ENCODE peak calls at places on chromosomes 4 and X, in nine cellular contexts. G, V, M, Y, I, O, N, W and X are unnamed samples.

GRCh38 chr4:84965558-84966381 is 720 bp downstream of the WDFY3 start:
- DNase-seq in G (peak; percentile 40), V (peak; percentile 42), M (peak; percentile 61), Y (peak; percentile 46), I (no peak), O (peak; percentile 83), N (peak; percentile 72), W (peak; percentile 40), X (peak; percentile 74)

GRCh38 chr4:52588097-52588496 is 71.0 kb downstream of the USP46 start:
- DNase-seq in G (no peak), V (peak; percentile 35), M (peak; percentile 23), Y (peak; percentile 48), I (no peak), O (peak; percentile 60), N (peak; percentile 34), W (no peak), X (peak; percentile 7)

GRCh38 chr4:101256222-101256621 is 91.1 kb downstream of the PPP3CA start:
- DNase-seq in G (no peak), V (no peak), M (no peak), Y (no peak), I (no peak), O (no peak), N (no peak), W (peak; percentile 58), X (no peak)

GRCh38 chr4:78642934-78643333 is 91.4 kb downstream of the ANXA3 start:
- DNase-seq in G (no peak), V (no peak), M (no peak), Y (no peak), I (no peak), O (no peak), N (no peak), W (no peak), X (no peak)

GRCh38 chrX:12421918-12422317 is 283.6 kb downstream of the FRMPD4 start:
- DNase-seq in G (no peak), V (peak; percentile 32), M (no peak), Y (no peak), I (no peak), O (no peak), N (no peak), W (no peak), X (no peak)

GRCh38 chrX:149022485-149022884 is 482.6 kb downstream of the IDS start:
- DNase-seq in G (no peak), V (no peak), M (no peak), Y (no peak), I (no peak), O (no peak), N (no peak), W (no peak), X (no peak)

GRCh38 chr4:7309636-7310035 is 117.3 kb downstream of the SORCS2 start:
- DNase-seq in G (no peak), V (no peak), M (no peak), Y (no peak), I (no peak), O (no peak), N (no peak), W (no peak), X (no peak)

GRCh38 chr4:20046931-20047677 is 204.6 kb upstream of the SLIT2 start:
- DNase-seq in G (no peak), V (peak; percentile 29), M (no peak), Y (no peak), I (no peak), O (no peak), N (no peak), W (no peak), X (peak; percentile 64)

GRCh38 chr4:89915151-89915550 is 20.5 kb downstream of the MMRN1 start:
- DNase-seq in G (no peak), V (no peak), M (no peak), Y (no peak), I (no peak), O (no peak), N (no peak), W (no peak), X (peak; percentile 21)

GRCh38 chr4:3384391-3384770 is 57.4 kb upstream of the HGFAC start:
- DNase-seq in G (no peak), V (no peak), M (no peak), Y (no peak), I (no peak), O (no peak), N (no peak), W (no peak), X (no peak)

GRCh38 chr4:25441519-25442117 is 64.6 kb downstream of the ANAPC4 start:
- DNase-seq in G (peak; percentile 75), V (peak; percentile 81), M (peak; percentile 58), Y (peak; percentile 18), I (no peak), O (peak; percentile 78), N (peak; percentile 85), W (peak; percentile 68), X (peak; percentile 74)

GRCh38 chr4:143538979-143539669 is 25.6 kb downstream of the SMARCA5 start:
- DNase-seq in G (no peak), V (no peak), M (no peak), Y (no peak), I (no peak), O (no peak), N (no peak), W (no peak), X (no peak)

GRCh38 chr4:17173300-17173699 is 274.9 kb upstream of the LDB2 start:
- DNase-seq in G (no peak), V (no peak), M (no peak), Y (peak; percentile 25), I (no peak), O (peak; percentile 69), N (peak; percentile 8), W (no peak), X (no peak)

GRCh38 chr4:8441499-8442091 is 1.0 kb downstream of the TRMT44 start:
- DNase-seq in G (no peak), V (no peak), M (no peak), Y (no peak), I (no peak), O (no peak), N (no peak), W (no peak), X (no peak)

DNA sequence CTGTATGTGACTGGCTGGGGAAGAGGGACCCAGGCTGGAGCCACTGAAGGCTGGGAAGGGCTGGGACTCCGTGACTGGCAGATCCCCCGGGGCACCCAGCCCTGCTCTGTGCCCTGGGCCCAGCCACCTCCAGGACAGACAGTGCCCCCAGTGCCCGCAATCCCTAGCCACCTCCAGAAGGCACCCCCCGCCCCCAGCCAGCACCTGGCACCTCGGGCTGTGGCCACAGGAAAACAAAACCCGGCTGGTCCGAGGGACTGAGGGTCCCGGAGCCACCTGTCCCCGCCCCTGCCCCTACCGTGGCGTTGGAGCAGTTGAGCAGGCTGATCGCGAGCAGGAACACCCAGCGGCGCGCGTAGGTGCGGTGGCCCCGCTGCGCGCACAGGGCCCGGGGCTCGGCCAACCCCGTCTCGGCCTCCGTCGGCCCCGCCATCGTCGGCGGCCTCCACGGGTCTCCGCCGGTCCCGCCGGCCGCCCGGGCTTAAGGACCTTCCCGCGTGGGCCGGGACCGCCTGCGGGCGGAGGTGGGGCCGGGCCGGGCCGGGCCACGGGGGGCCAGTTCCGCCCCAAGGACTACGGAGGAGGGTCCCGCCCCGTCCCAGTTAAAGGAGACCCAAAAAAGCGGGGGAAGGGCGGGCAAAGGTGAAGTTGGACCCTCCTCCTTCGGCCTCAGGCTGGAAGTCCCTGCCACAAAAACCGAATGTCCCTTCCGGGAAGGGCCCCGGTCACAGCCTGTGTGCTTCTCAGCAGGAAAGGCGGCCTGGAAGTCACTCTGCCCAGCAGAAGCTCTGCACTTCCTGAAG is at the start of gene SLC49A3:
- DNase-seq in G (no peak), V (peak; percentile 30), M (no peak), Y (no peak), I (no peak), O (peak; percentile 45), N (peak; percentile 32), W (peak; percentile 53), X (no peak)
- H3K4me3 ChIP-seq in G (peak within 1 kb of the TSS; percentile 56), V (no peak within 1 kb of the TSS), M (no peak within 1 kb of the TSS), Y (peak within 1 kb of the TSS; percentile 64), I (no peak within 1 kb of the TSS), O (peak within 1 kb of the TSS; percentile 39), N (peak within 1 kb of the TSS; percentile 48), W (peak within 1 kb of the TSS; percentile 54), X (peak within 1 kb of the TSS; percentile 82)

DNA sequence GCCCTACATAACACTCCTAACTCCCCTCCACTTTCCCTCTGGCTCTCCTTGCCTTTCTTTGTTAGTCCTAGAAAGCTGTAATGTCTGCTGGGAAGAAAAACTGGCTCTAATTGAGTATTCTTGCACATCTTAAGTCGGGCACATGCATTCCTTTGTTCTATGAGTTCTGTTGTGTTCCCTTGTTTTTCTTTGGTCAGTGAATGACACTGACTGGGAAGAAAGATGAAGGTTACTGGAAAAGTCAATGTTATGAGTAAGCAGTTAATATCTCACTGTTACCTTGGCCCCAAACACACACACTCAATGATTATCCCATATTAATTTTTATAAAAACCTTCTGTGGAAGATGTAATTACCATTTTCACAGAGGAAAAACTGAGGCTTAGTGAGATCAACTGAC is 215.9 kb downstream of the SOWAHB start:
- DNase-seq in G (no peak), V (no peak), M (no peak), Y (no peak), I (no peak), O (no peak), N (no peak), W (no peak), X (no peak)
- H3K27me3 ChIP-seq in G (no peaks in the 10 kb centered on the region), V (peaks cover 12% of the 10 kb centered on the region), M (no peaks in the 10 kb centered on the region), Y (no peaks in the 10 kb centered on the region), I (no peaks in the 10 kb centered on the region), O (no peaks in the 10 kb centered on the region), N (no peaks in the 10 kb centered on the region), W (no peaks in the 10 kb centered on the region), X (no peaks in the 10 kb centered on the region)

DNA sequence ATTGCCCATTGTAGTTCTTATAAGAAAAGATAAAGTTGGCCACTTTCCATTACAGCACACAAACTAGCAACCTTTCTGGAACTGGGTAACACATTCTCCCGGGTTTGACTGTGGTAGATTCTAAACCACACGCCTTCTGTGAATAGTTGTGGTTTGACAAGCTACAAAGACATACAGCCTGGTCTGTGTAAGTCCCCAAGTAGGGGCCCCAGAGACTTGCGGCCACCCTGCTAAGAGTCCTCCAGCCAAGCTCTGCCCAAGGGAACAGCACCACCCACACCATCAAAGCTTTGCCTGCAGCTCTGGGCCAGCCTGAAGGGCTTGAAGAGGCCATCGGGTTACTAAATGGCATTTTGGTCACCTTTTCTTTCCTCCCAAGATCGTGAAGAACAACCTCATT is 203.4 kb downstream of the MAML3 start:
- DNase-seq in G (peak; percentile 44), V (peak; percentile 72), M (no peak), Y (no peak), I (no peak), O (no peak), N (no peak), W (no peak), X (no peak)
- H3K4me1 ChIP-seq in G (peaks cover 19% of the 10 kb centered on the region), V (peaks cover 13% of the 10 kb centered on the region), M (peaks cover 23% of the 10 kb centered on the region), Y (no peaks in the 10 kb centered on the region), I (peaks cover 13% of the 10 kb centered on the region), O (peaks cover 14% of the 10 kb centered on the region), N (peaks cover 14% of the 10 kb centered on the region), W (no peaks in the 10 kb centered on the region), X (peaks cover 40% of the 10 kb centered on the region)

DNA sequence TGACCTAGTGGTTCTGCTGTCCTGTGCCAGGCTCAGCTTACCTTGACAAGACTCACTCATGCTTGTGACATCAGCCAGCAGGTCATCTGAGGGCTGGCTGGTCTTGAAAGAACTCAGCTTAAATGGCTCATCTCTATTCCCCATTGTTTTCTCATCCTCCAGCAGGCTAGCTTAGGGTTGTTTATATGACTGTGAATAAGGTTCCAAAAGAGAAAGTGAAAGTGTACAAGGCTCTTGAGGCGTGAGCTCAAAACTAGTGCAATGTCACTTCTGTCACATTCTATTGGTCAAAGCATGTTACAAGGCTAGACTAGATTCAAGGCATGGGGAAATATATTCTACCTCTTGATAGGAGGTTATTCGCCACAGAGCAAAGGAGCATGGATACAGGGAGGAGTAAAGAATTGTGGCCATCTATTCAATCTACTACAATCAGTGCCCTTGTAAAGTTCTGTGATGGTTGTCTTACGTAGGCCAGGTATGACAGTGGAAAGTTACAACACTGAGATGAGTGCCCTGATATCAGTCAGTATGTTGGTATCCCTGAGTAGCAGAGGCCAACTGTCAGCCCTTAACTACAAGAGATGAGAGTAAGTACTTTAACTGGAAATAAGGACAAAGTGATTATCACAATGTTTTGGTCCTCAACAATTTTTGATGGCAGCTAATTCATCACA is 19.8 kb upstream of the TMLHE start:
- DNase-seq in G (no peak), V (no peak), M (no peak), Y (no peak), I (no peak), O (no peak), N (no peak), W (no peak), X (peak; percentile 7)
- H3K4me3 ChIP-seq in G (no peak overlapping the region), V (no peak overlapping the region), M (no peak overlapping the region), Y (peak overlapping the region; percentile 12), I (no peak overlapping the region), O (no peak overlapping the region), N (no peak overlapping the region), W (no peak overlapping the region), X (no peak overlapping the region)